ENCODE peak calls at places on chromosomes 13 and 19, in four cellular contexts. One of them, this sample, is unnamed.

GRCh38 chr19:18086590-18087138 is at the start of gene IL12RB1:
- DNase-seq in omental fat pad: no peak
- DNase-seq in GM03348: no peak
- DNase-seq in HFF-Myc: no peak
- DNase-seq in this sample: no peak

GRCh38 chr13:77409412-77409811 is 82.5 kb upstream of the MYCBP2 start:
- DNase-seq in omental fat pad: no peak
- DNase-seq in GM03348: no peak
- DNase-seq in HFF-Myc: no peak
- DNase-seq in this sample: no peak

GRCh38 chr13:46359731-46360130 is 27.3 kb downstream of the RUBCNL start:
- DNase-seq in omental fat pad: no peak
- DNase-seq in GM03348: peak
- DNase-seq in HFF-Myc: no peak
- DNase-seq in this sample: peak

GRCh38 chr13:79384022-79384610 is 21.9 kb downstream of the RBM26 start:
- DNase-seq in omental fat pad: no peak
- DNase-seq in GM03348: no peak
- DNase-seq in HFF-Myc: no peak
- DNase-seq in this sample: no peak

GRCh38 chr19:15469513-15470297 is 5.4 kb upstream of the RASAL3 start:
- DNase-seq in omental fat pad: no peak
- DNase-seq in GM03348: peak
- DNase-seq in HFF-Myc: no peak
- DNase-seq in this sample: peak

GRCh38 chr19:21850636-21851255 is 14.8 kb upstream of the ZNF43 start:
- DNase-seq in omental fat pad: no peak
- DNase-seq in GM03348: no peak
- DNase-seq in HFF-Myc: no peak
- DNase-seq in this sample: no peak

GRCh38 chr19:38892841-38893240 is 6.6 kb downstream of the SIRT2 start:
- DNase-seq in omental fat pad: no peak
- DNase-seq in GM03348: no peak
- DNase-seq in HFF-Myc: no peak
- DNase-seq in this sample: no peak

GRCh38 chr19:45380107-45380506 is 9.7 kb upstream of the ERCC2 start:
- DNase-seq in omental fat pad: no peak
- DNase-seq in GM03348: no peak
- DNase-seq in HFF-Myc: no peak
- DNase-seq in this sample: no peak

GRCh38 chr19:12783226-12783848 is 7.9 kb upstream of the JUNB start:
- DNase-seq in omental fat pad: no peak
- DNase-seq in GM03348: no peak
- DNase-seq in HFF-Myc: no peak
- DNase-seq in this sample: peak

GRCh38 chr13:48532146-48532472 is 771 bp downstream of the RCBTB2 start:
- DNase-seq in omental fat pad: no peak
- DNase-seq in GM03348: peak
- DNase-seq in HFF-Myc: peak
- DNase-seq in this sample: peak

GRCh38 chr19:33071887-33072286 is 7.2 kb upstream of the RHPN2 start:
- DNase-seq in omental fat pad: no peak
- DNase-seq in GM03348: no peak
- DNase-seq in HFF-Myc: no peak
- DNase-seq in this sample: no peak

GRCh38 chr13:26896986-26897668 is 136.5 kb upstream of the GPR12 start:
- DNase-seq in omental fat pad: no peak
- DNase-seq in GM03348: no peak
- DNase-seq in HFF-Myc: no peak
- DNase-seq in this sample: no peak

GRCh38 chr19:6925801-6926751 is 38.7 kb downstream of the ADGRE1 start:
- DNase-seq in omental fat pad: no peak
- DNase-seq in GM03348: no peak
- DNase-seq in HFF-Myc: no peak
- DNase-seq in this sample: peak

GRCh38 chr19:12838893-12839656 is 760 bp downstream of the MAST1 start:
- DNase-seq in omental fat pad: no peak
- DNase-seq in GM03348: peak
- DNase-seq in HFF-Myc: no peak
- DNase-seq in this sample: no peak

GRCh38 chr19:23787106-23787505 is 28.4 kb upstream of the ZNF681 start:
- DNase-seq in omental fat pad: no peak
- DNase-seq in GM03348: no peak
- DNase-seq in HFF-Myc: no peak
- DNase-seq in this sample: no peak

GRCh38 chr19:7602240-7602934 is 6.7 kb downstream of the CAMSAP3 start:
- DNase-seq in omental fat pad: no peak
- DNase-seq in GM03348: no peak
- DNase-seq in HFF-Myc: no peak
- DNase-seq in this sample: no peak

GRCh38 chr19:45779231-45780145 is 2.8 kb downstream of the DMPK start:
- DNase-seq in omental fat pad: peak
- DNase-seq in GM03348: peak
- DNase-seq in HFF-Myc: no peak
- DNase-seq in this sample: peak

GRCh38 chr19:40799558-40800338 is 757 bp downstream of the EGLN2 start:
- DNase-seq in omental fat pad: no peak
- DNase-seq in GM03348: peak
- DNase-seq in HFF-Myc: no peak
- DNase-seq in this sample: peak

GRCh38 chr13:42957881-42958280 is 34.2 kb downstream of the EPSTI1 start:
- DNase-seq in omental fat pad: no peak
- DNase-seq in GM03348: no peak
- DNase-seq in HFF-Myc: no peak
- DNase-seq in this sample: no peak

GRCh38 chr19:5832049-5832448 is 7.5 kb downstream of the FUT6 start:
- DNase-seq in omental fat pad: no peak
- DNase-seq in GM03348: no peak
- DNase-seq in HFF-Myc: no peak
- DNase-seq in this sample: no peak

GRCh38 chr13:93227906-93228801 is 1.5 kb downstream of the GPC6 start:
- DNase-seq in omental fat pad: no peak
- DNase-seq in GM03348: peak
- DNase-seq in HFF-Myc: no peak
- DNase-seq in this sample: peak

GRCh38 chr13:25738342-25738771 is 313.5 kb downstream of the SHISA2 start:
- DNase-seq in omental fat pad: no peak
- DNase-seq in GM03348: no peak
- DNase-seq in HFF-Myc: no peak
- DNase-seq in this sample: peak

GRCh38 chr13:95474992-95475391 is 77.5 kb upstream of the CLDN10 start:
- DNase-seq in omental fat pad: no peak
- DNase-seq in GM03348: no peak
- DNase-seq in HFF-Myc: no peak
- DNase-seq in this sample: no peak

GRCh38 chr19:52492201-52492960 is 35.1 kb upstream of the ZNF808 start:
- DNase-seq in omental fat pad: no peak
- DNase-seq in GM03348: peak
- DNase-seq in HFF-Myc: no peak
- DNase-seq in this sample: peak

GRCh38 chr13:89695343-89696257 is 1651.9 kb upstream of the MIR17HG start:
- DNase-seq in omental fat pad: no peak
- DNase-seq in GM03348: peak
- DNase-seq in HFF-Myc: no peak
- DNase-seq in this sample: peak

GRCh38 chr19:7925171-7925837 is 631 bp downstream of the CTXN1 start:
- DNase-seq in omental fat pad: peak
- DNase-seq in GM03348: peak
- DNase-seq in HFF-Myc: no peak
- DNase-seq in this sample: peak